ENCODE peak calls at places on chromosome 22, in eight cellular contexts. G is NB4, F is cardiac fibroblast, W is Caco-2, K is OCI-LY7, U is H9, R is osteoblast, B is cardiac muscle cell. A is an unnamed sample.
A peak's percentile ranks its signal among the peaks of the same experiment; 100 is the strongest.

GRCh38 chr22:34105461-34106062 is 185.3 kb upstream of the LARGE1 start:
- DNase-seq in G (peak; percentile 56), W (no peak), B (peak; percentile 69), R (no peak), U (peak; percentile 85), K (peak; percentile 18), F (peak; percentile 2), A (peak; percentile 3)

GRCh38 chr22:39463931-39464390 is 7.1 kb downstream of the MGAT3 start:
- DNase-seq in F (no peak), K (no peak), W (no peak), U (no peak), R (peak; percentile 94), B (no peak), G (no peak), A (no peak)

GRCh38 chr22:32531955-32532818 is 57.6 kb downstream of the FBXO7 start:
- DNase-seq in K (no peak), R (peak; percentile 97), U (peak; percentile 91), F (peak; percentile 65), G (peak; percentile 52), B (peak; percentile 52), W (no peak), A (peak; percentile 50)

GRCh38 chr22:25485626-25486545 is 78.6 kb upstream of the GRK3 start:
- DNase-seq in W (no peak), R (no peak), U (no peak), F (no peak), K (no peak), G (peak; percentile 34), B (no peak), A (no peak)

GRCh38 chr22:42966389-42966998 is 48.5 kb downstream of the PACSIN2 start:
- DNase-seq in K (no peak), B (no peak), G (no peak), R (no peak), W (no peak), U (no peak), F (no peak), A (no peak)

GRCh38 chr22:43881091-43882061 is 10.4 kb downstream of the PNPLA5 start:
- DNase-seq in W (peak; percentile 28), B (no peak), G (no peak), R (peak; percentile 64), U (peak; percentile 15), K (no peak), F (no peak), A (no peak)

GRCh38 chr22:43378011-43378704 is 33.7 kb upstream of the MPPED1 start:
- DNase-seq in B (peak; percentile 86), G (peak; percentile 44), F (no peak), K (no peak), W (no peak), U (no peak), R (no peak), A (no peak)

GRCh38 chr22:20116376-20116950 is 559 bp downstream of the RANBP1 start:
- DNase-seq in B (no peak), F (no peak), K (no peak), R (peak; percentile 93), W (no peak), G (no peak), U (no peak), A (no peak)

GRCh38 chr22:19703869-19704268 is 10.4 kb upstream of the SEPTIN5 start:
- DNase-seq in R (peak; percentile 0), W (peak; percentile 27), G (no peak), U (peak; percentile 33), K (no peak), F (no peak), B (no peak), A (no peak)

GRCh38 chr22:45328822-45329535 is 19.2 kb downstream of the FAM118A start:
- DNase-seq in G (no peak), F (no peak), K (no peak), R (no peak), B (no peak), U (no peak), W (no peak), A (no peak)

GRCh38 chr22:24200616-24201212 is 19.4 kb downstream of the SUSD2 start:
- DNase-seq in G (no peak), U (no peak), B (no peak), W (peak; percentile 74), R (peak; percentile 36), F (peak; percentile 87), K (no peak), A (peak; percentile 73)

GRCh38 chr22:23234409-23235161 is 54.3 kb downstream of the BCR start:
- DNase-seq in W (no peak), U (no peak), F (no peak), K (no peak), G (no peak), B (no peak), R (no peak), A (no peak)

GRCh38 chr22:45942344-45942743 is 34.6 kb downstream of the WNT7B start:
- DNase-seq in B (no peak), W (no peak), R (no peak), K (no peak), G (no peak), F (no peak), U (no peak), A (no peak)

GRCh38 chr22:19107730-19108074 is 14.5 kb downstream of the DGCR2 start:
- DNase-seq in R (no peak), G (no peak), F (no peak), W (no peak), U (no peak), B (no peak), K (no peak), A (no peak)

GRCh38 chr22:38761202-38762162 is 5.7 kb upstream of the SUN2 start:
- DNase-seq in G (peak; percentile 44), W (no peak), U (no peak), R (no peak), B (no peak), F (no peak), K (no peak), A (no peak)

GRCh38 chr22:19176175-19176630 is 2.3 kb downstream of the SLC25A1 start:
- DNase-seq in F (no peak), W (no peak), R (peak; percentile 14), K (no peak), B (no peak), U (no peak), G (no peak), A (no peak)

GRCh38 chr22:25779426-25779825 is 37.4 kb downstream of the MYO18B start:
- DNase-seq in G (no peak), F (no peak), R (peak; percentile 59), B (no peak), W (no peak), U (no peak), K (no peak), A (no peak)

DNA sequence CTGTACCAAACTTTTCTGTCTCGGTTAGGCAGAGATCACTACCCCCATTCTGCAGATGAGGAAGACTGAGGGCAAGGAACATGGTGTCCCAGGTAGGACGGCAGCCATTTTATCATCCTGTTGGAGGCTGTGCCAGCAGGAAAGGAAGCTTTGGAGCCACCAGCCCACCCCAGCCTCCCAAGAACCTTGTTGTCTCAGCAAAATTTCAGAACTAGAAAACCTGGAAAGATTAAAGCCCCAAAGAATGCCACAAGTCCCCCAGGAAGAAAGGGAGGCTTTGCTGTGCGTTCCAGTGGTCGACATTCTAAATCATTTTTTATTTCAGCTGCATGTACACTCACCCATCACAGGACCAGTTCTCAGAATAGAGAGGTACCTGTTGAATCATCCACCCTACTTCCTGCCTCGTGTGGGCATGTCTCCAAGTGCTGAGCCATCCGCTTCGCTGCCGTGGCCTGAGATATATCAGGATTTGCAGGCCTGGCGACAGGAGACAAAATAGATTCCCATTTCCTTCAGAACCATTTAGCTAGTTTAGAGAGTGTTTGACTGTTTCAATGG is 12.9 kb upstream of the EIF3D start:
- DNase-seq in W (no peak), G (no peak), R (peak; percentile 86), B (no peak), F (peak; percentile 96), U (no peak), K (no peak), A (peak; percentile 75)
- TF ChIP-seq CTCF in W (no peak), G (no peak), R (no peak), B (no peak), F (no peak), U (no peak), K (no peak), A (no peak)

GRCh38 chr22:31496007-31496734 is at the start of gene SFI1:
- DNase-seq in W (peak; percentile 90), B (peak; percentile 92), G (peak; percentile 93), F (peak; percentile 88), R (peak; percentile 98), U (peak; percentile 89), K (peak; percentile 95), A (peak; percentile 90)
- TF ChIP-seq CTCF in W (peak; percentile 41), B (peak; percentile 41), G (peak; percentile 14), F (peak; percentile 37), R (peak; percentile 9), U (peak; percentile 54), K (peak; percentile 64), A (peak; percentile 22)

GRCh38 chr22:35116817-35117216 is 50.9 kb downstream of the ISX start:
- DNase-seq in R (no peak), B (no peak), G (no peak), U (no peak), F (no peak), W (peak; percentile 51), K (no peak), A (peak; percentile 7)
- TF ChIP-seq CTCF in R (no peak), B (no peak), G (peak; percentile 7), U (peak; percentile 40), F (no peak), W (no peak), K (no peak), A (no peak)

GRCh38 chr22:46994983-46995382 is 232.5 kb downstream of the TBC1D22A start:
- DNase-seq in W (no peak), U (no peak), K (no peak), F (no peak), G (no peak), B (no peak), R (peak; percentile 29), A (no peak)

GRCh38 chr22:46997311-46997970 is 235.0 kb downstream of the TBC1D22A start:
- DNase-seq in F (no peak), G (no peak), R (peak; percentile 9), U (no peak), K (no peak), W (peak; percentile 12), B (no peak), A (no peak)

GRCh38 chr22:46995501-46996360 is 233.3 kb downstream of the TBC1D22A start:
- DNase-seq in F (no peak), B (no peak), R (peak; percentile 65), G (no peak), W (no peak), K (no peak), U (no peak), A (no peak)

GRCh38 chr22:46998346-46998745 is 235.9 kb downstream of the TBC1D22A start:
- DNase-seq in B (no peak), K (no peak), W (no peak), R (peak; percentile 23), U (no peak), G (no peak), F (no peak), A (no peak)

DNA sequence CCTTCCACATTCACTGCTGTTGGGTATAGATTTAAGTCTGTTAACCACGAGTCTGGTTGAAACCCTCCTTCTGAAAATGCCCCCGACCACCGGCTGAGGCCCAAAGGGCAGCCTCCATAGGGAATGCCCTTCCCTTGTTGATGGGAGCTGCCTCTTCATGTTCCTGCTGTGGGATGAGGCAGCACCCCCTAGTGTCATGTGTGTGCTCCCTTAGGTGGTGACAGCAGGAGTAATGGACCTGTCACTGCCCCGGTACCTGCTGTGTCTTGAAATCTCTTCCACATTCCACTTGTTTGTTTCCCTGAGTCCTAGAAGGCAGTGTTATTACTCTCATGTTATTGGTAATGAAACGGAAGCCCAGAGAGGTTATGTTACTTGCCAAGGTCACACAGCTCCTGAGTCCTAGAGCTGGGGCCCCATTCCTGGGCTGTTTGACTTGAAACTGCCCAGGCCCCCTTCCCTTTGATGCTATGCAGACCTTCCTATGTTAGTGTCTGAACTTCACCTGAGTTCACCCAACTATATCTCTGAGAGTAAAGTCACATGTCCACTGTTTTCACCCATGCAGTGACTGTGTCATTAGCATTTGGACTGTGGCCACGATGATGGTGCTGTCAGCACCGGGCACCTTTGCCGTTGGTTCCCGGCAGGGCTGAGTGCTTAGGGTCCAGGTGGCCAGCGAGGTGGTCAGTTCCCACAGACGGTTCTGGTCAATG is 234.3 kb downstream of the TBC1D22A start:
- DNase-seq in R (peak; percentile 77), K (no peak), B (no peak), G (no peak), W (no peak), U (no peak), F (peak; percentile 4), A (peak; percentile 12)
- TF ChIP-seq CTCF in R (peak; percentile 25), K (peak; percentile 36), B (no peak), G (no peak), W (no peak), U (peak; percentile 27), F (peak; percentile 28), A (no peak)